ENCODE peak calls at places on chromosomes 2 and 18, in nine cellular contexts. One of them, this sample, is unnamed.

GRCh38 chr2:43105586-43106562 is 120.5 kb downstream of the ZFP36L2 start:
- DNase-seq in ovary: peak
- DNase-seq in stomach: peak
- DNase-seq in A549: peak
- DNase-seq in transverse colon: peak
- DNase-seq in tibial nerve: peak
- DNase-seq in HepG2: peak
- DNase-seq in H1: no peak
- DNase-seq in suprapubic skin: no peak
- DNase-seq in this sample: peak

GRCh38 chr2:226440119-226440917 is 359.3 kb downstream of the IRS1 start:
- DNase-seq in stomach: no peak
- DNase-seq in H1: no peak
- DNase-seq in suprapubic skin: no peak
- DNase-seq in tibial nerve: no peak
- DNase-seq in HepG2: peak
- DNase-seq in ovary: no peak
- DNase-seq in transverse colon: no peak
- DNase-seq in A549: no peak
- DNase-seq in this sample: no peak

GRCh38 chr2:230899287-230899686 is 25.8 kb downstream of the GPR55 start:
- DNase-seq in suprapubic skin: peak
- DNase-seq in ovary: no peak
- DNase-seq in A549: no peak
- DNase-seq in transverse colon: peak
- DNase-seq in tibial nerve: no peak
- DNase-seq in stomach: peak
- DNase-seq in HepG2: no peak
- DNase-seq in H1: no peak
- DNase-seq in this sample: peak

GRCh38 chr2:162688403-162688802 is 150.2 kb downstream of the KCNH7 start:
- DNase-seq in HepG2: no peak
- DNase-seq in stomach: no peak
- DNase-seq in H1: no peak
- DNase-seq in transverse colon: no peak
- DNase-seq in ovary: no peak
- DNase-seq in suprapubic skin: no peak
- DNase-seq in tibial nerve: no peak
- DNase-seq in A549: no peak
- DNase-seq in this sample: no peak

GRCh38 chr2:26683583-26683982 is 8.9 kb upstream of the KCNK3 start:
- DNase-seq in transverse colon: no peak
- DNase-seq in A549: peak
- DNase-seq in ovary: no peak
- DNase-seq in tibial nerve: no peak
- DNase-seq in suprapubic skin: no peak
- DNase-seq in H1: no peak
- DNase-seq in HepG2: no peak
- DNase-seq in stomach: no peak
- DNase-seq in this sample: peak

GRCh38 chr2:20590704-20591515 is 60.0 kb downstream of the HS1BP3 start:
- DNase-seq in stomach: peak
- DNase-seq in transverse colon: peak
- DNase-seq in tibial nerve: no peak
- DNase-seq in H1: no peak
- DNase-seq in ovary: peak
- DNase-seq in HepG2: no peak
- DNase-seq in A549: no peak
- DNase-seq in suprapubic skin: peak
- DNase-seq in this sample: peak

GRCh38 chr2:26615336-26616031 is 25.7 kb downstream of the CIB4 start:
- DNase-seq in ovary: no peak
- DNase-seq in transverse colon: no peak
- DNase-seq in H1: no peak
- DNase-seq in HepG2: no peak
- DNase-seq in A549: peak
- DNase-seq in stomach: no peak
- DNase-seq in tibial nerve: no peak
- DNase-seq in suprapubic skin: no peak
- DNase-seq in this sample: peak

GRCh38 chr2:21939961-21940360 is 816.2 kb downstream of the TDRD15 start:
- DNase-seq in A549: no peak
- DNase-seq in stomach: no peak
- DNase-seq in tibial nerve: no peak
- DNase-seq in H1: no peak
- DNase-seq in HepG2: no peak
- DNase-seq in transverse colon: no peak
- DNase-seq in ovary: no peak
- DNase-seq in suprapubic skin: no peak
- DNase-seq in this sample: no peak

GRCh38 chr2:230134496-230135073 is 65.9 kb upstream of the SLC16A14 start:
- DNase-seq in transverse colon: no peak
- DNase-seq in suprapubic skin: no peak
- DNase-seq in HepG2: no peak
- DNase-seq in tibial nerve: no peak
- DNase-seq in ovary: no peak
- DNase-seq in H1: no peak
- DNase-seq in stomach: no peak
- DNase-seq in A549: peak
- DNase-seq in this sample: no peak

GRCh38 chr18:2655153-2655953 is at the start of gene SMCHD1:
- DNase-seq in A549: peak
- DNase-seq in transverse colon: peak
- DNase-seq in HepG2: peak
- DNase-seq in ovary: peak
- DNase-seq in stomach: peak
- DNase-seq in suprapubic skin: peak
- DNase-seq in tibial nerve: peak
- DNase-seq in H1: peak
- DNase-seq in this sample: peak
- TF ChIP-seq POLR2A in A549: peak
- TF ChIP-seq POLR2A in transverse colon: peak
- TF ChIP-seq POLR2A in HepG2: peak
- TF ChIP-seq POLR2A in ovary: peak
- TF ChIP-seq POLR2A in stomach: no peak
- TF ChIP-seq POLR2A in suprapubic skin: peak
- TF ChIP-seq POLR2A in tibial nerve: peak
- TF ChIP-seq POLR2A in H1: peak
- TF ChIP-seq POLR2A in this sample: peak

GRCh38 chr18:75727479-75727878 is 300.0 kb upstream of the SMIM21 start:
- DNase-seq in ovary: no peak
- DNase-seq in tibial nerve: peak
- DNase-seq in HepG2: peak
- DNase-seq in transverse colon: peak
- DNase-seq in stomach: no peak
- DNase-seq in suprapubic skin: no peak
- DNase-seq in H1: peak
- DNase-seq in A549: peak
- DNase-seq in this sample: no peak
- TF ChIP-seq EP300 in ovary: no peak
- TF ChIP-seq EP300 in tibial nerve: no peak
- TF ChIP-seq EP300 in HepG2: no peak
- TF ChIP-seq EP300 in transverse colon: no peak
- TF ChIP-seq EP300 in stomach: no peak
- TF ChIP-seq EP300 in suprapubic skin: no peak
- TF ChIP-seq EP300 in H1: no peak
- TF ChIP-seq EP300 in A549: no peak
- TF ChIP-seq EP300 in this sample: no peak

DNA sequence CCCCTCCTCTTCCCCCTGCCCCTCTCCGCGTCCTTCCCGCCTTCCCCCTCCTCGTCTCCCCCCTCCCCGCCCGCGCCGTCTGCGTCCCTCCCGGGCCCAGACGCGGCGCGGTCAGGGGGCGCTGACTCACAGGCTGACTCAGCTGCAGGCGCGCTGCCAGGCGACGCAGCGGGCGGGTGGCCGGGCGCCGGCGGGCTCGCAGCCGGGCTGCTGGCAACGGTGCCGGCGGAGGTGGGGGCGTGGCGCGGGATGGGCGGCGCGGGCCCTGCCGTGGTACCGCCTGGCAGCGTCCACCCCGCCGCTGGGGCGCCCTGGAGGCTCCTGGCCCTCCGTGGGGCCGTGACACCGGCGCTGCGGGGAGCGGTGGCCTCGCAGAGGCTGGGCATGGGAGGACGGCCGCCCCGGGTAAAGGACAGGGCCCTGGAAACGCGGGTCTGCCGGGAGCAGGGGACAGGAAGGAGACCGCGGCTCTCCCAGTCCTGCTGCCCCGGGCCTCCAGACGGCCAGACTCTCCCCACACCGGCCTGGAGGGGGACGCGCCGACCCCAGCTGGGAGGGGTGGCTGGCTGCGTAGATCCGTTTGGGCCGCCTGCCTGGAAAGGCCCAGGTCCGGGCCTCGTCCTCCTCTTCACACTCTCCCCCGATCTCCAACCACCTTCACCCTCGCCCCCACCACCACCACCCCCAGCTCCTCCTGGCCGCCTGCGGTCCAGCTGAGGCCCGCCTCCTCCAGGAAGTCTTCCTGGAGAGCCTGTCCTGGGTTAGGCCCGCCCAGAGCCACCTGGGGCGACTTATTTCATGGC is 10.0 kb upstream of the PROC start:
- DNase-seq in transverse colon: peak
- DNase-seq in HepG2: peak
- DNase-seq in ovary: peak
- DNase-seq in H1: peak
- DNase-seq in stomach: peak
- DNase-seq in A549: peak
- DNase-seq in tibial nerve: peak
- DNase-seq in suprapubic skin: peak
- DNase-seq in this sample: peak
- TF ChIP-seq POLR2A in transverse colon: peak
- TF ChIP-seq POLR2A in HepG2: peak
- TF ChIP-seq POLR2A in ovary: no peak
- TF ChIP-seq POLR2A in H1: no peak
- TF ChIP-seq POLR2A in stomach: no peak
- TF ChIP-seq POLR2A in A549: peak
- TF ChIP-seq POLR2A in tibial nerve: no peak
- TF ChIP-seq POLR2A in suprapubic skin: peak
- TF ChIP-seq POLR2A in this sample: no peak

DNA sequence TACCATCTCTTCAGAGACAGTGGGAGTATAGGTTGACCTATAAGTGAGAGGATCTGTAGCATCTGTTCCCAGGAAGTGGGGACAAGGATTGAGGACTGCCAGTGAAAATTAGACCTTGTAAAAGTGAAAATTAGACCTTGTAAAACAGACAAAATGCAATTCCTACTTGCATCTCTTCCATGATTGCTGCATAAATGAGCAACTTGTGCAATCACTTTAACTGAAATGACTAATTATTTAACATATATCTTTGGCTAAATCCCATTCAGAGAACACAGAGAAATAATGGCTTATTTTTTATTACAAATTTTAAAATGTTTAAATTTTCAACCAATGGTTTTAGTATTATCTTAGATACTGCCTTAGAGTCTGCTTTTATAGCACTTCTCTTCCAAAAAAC is 67.2 kb upstream of the NABP1 start:
- DNase-seq in transverse colon: no peak
- DNase-seq in HepG2: no peak
- DNase-seq in H1: no peak
- DNase-seq in A549: no peak
- DNase-seq in tibial nerve: no peak
- DNase-seq in ovary: no peak
- DNase-seq in stomach: no peak
- DNase-seq in suprapubic skin: no peak
- DNase-seq in this sample: no peak
- TF ChIP-seq EP300 in transverse colon: no peak
- TF ChIP-seq EP300 in HepG2: no peak
- TF ChIP-seq EP300 in H1: no peak
- TF ChIP-seq EP300 in A549: no peak
- TF ChIP-seq EP300 in tibial nerve: no peak
- TF ChIP-seq EP300 in ovary: no peak
- TF ChIP-seq EP300 in stomach: no peak
- TF ChIP-seq EP300 in suprapubic skin: no peak
- TF ChIP-seq EP300 in this sample: no peak